ENCODE peak calls at places on chromosomes 2 and 18, in nine cellular contexts. W is fibroblast of mammary gland, V is AG09319, H is progenitor cell of endocrine pancreas, F is fibroblast of lung, N is RWPE2, B is WERI-Rb-1, R is coronary artery, K is heart right ventricle. S is an unnamed sample.

GRCh38 chr2:226977775-226978190 is 141.9 kb downstream of the RHBDD1 start:
- DNase-seq in W (peak; percentile 77), V (no peak), H (no peak), F (peak; percentile 71), N (no peak), B (no peak), R (no peak), K (no peak), S (no peak)

GRCh38 chr2:71558300-71559051 is 105.1 kb downstream of the DYSF start:
- DNase-seq in W (no peak), V (no peak), H (no peak), F (no peak), N (no peak), B (no peak), R (no peak), K (no peak), S (no peak)

GRCh38 chr18:6370886-6371635 is 43.6 kb downstream of the L3MBTL4 start:
- DNase-seq in W (no peak), V (no peak), H (no peak), F (no peak), N (no peak), B (no peak), R (no peak), K (no peak), S (no peak)

GRCh38 chr2:240557808-240558207 is at the start of gene ANKMY1:
- DNase-seq in W (peak; percentile 69), V (no peak), H (peak; percentile 65), F (peak; percentile 59), N (peak; percentile 80), B (peak; percentile 10), R (peak; percentile 71), K (peak; percentile 76), S (no peak)

GRCh38 chr2:33859791-33860461 is 260.8 kb upstream of the FAM98A start:
- DNase-seq in W (no peak), V (no peak), H (no peak), F (no peak), N (no peak), B (no peak), R (no peak), K (no peak), S (no peak)

GRCh38 chr18:9328776-9329175 is 5.8 kb upstream of the TWSG1 start:
- DNase-seq in W (peak; percentile 51), V (no peak), H (no peak), F (no peak), N (no peak), B (no peak), R (no peak), K (no peak), S (no peak)

GRCh38 chr2:132776271-132776670 is 106.3 kb upstream of the LYPD1 start:
- DNase-seq in W (no peak), V (no peak), H (no peak), F (no peak), N (no peak), B (no peak), R (no peak), K (no peak), S (no peak)

GRCh38 chr2:20050104-20050711 is 1.2 kb downstream of the LAPTM4A start:
- DNase-seq in W (peak; percentile 92), V (no peak), H (no peak), F (peak; percentile 85), N (no peak), B (peak; percentile 30), R (no peak), K (no peak), S (peak; percentile 72)

GRCh38 chr18:75896865-75897264 is 469.4 kb upstream of the SMIM21 start:
- DNase-seq in W (no peak), V (no peak), H (no peak), F (no peak), N (no peak), B (peak; percentile 77), R (no peak), K (no peak), S (no peak)

GRCh38 chr2:170139276-170139967 is 38.5 kb upstream of the MYO3B start:
- DNase-seq in W (no peak), V (no peak), H (no peak), F (no peak), N (no peak), B (no peak), R (no peak), K (no peak), S (no peak)

GRCh38 chr2:184793196-184793595 is 194.9 kb downstream of the ZNF804A start:
- DNase-seq in W (peak; percentile 0), V (no peak), H (no peak), F (no peak), N (no peak), B (no peak), R (no peak), K (no peak), S (no peak)

GRCh38 chr2:3730646-3731045 is 27.3 kb downstream of the DCDC2C start:
- DNase-seq in W (peak; percentile 14), V (no peak), H (no peak), F (no peak), N (no peak), B (no peak), R (no peak), K (no peak), S (no peak)

GRCh38 chr2:8984152-8984551 is 19.3 kb downstream of the MBOAT2 start:
- DNase-seq in W (no peak), V (no peak), H (no peak), F (peak; percentile 39), N (no peak), B (no peak), R (no peak), K (no peak), S (no peak)

GRCh38 chr2:25034081-25034480 is 7.8 kb upstream of the EFR3B start:
- DNase-seq in W (no peak), V (no peak), H (no peak), F (no peak), N (no peak), B (no peak), R (no peak), K (no peak), S (no peak)

GRCh38 chr2:193349642-193350041 is 1154.9 kb upstream of the TMEFF2 start:
- DNase-seq in W (no peak), V (no peak), H (no peak), F (no peak), N (no peak), B (no peak), R (no peak), K (no peak), S (no peak)

GRCh38 chr2:3357926-3358325 is 19.7 kb downstream of the EIPR1 start:
- DNase-seq in W (no peak), V (no peak), H (no peak), F (no peak), N (no peak), B (no peak), R (no peak), K (no peak), S (no peak)

DNA sequence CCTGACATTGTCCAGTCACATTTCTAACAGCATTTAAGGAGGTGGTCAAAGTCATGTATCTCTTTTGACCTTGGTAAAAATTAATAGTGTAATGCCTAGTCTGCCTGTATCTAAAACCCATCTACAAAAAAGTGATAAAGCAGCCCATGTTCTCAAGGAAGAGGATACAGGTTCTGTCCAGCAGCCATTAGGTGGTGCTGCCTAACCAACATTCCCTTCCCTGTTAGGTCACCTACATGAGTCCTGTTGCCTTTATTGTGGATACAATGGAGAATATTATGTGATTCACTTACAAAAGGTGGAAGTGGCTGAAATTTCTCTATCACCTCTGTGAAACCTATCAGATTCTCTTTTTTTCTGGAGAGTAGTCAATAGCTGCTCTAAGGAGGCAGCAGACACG is 52.5 kb downstream of the AQP4 start:
- DNase-seq in W (peak; percentile 2), V (no peak), H (no peak), F (no peak), N (no peak), B (peak; percentile 67), R (no peak), K (no peak), S (no peak)
- TF ChIP-seq CTCF in W (no peak), V (no peak), H (peak; percentile 54), F (no peak), N (peak; percentile 45), B (peak; percentile 81), R (no peak), K (peak; percentile 75), S (no peak)

GRCh38 chr18:10490401-10491289 is 35.2 kb upstream of the NAPG start:
- DNase-seq in W (no peak), V (no peak), H (no peak), F (no peak), N (no peak), B (peak; percentile 54), R (no peak), K (no peak), S (peak; percentile 72)
- TF ChIP-seq CTCF in W (no peak), V (no peak), H (peak; percentile 45), F (no peak), N (no peak), B (peak; percentile 41), R (no peak), K (peak; percentile 41), S (peak; percentile 54)

DNA sequence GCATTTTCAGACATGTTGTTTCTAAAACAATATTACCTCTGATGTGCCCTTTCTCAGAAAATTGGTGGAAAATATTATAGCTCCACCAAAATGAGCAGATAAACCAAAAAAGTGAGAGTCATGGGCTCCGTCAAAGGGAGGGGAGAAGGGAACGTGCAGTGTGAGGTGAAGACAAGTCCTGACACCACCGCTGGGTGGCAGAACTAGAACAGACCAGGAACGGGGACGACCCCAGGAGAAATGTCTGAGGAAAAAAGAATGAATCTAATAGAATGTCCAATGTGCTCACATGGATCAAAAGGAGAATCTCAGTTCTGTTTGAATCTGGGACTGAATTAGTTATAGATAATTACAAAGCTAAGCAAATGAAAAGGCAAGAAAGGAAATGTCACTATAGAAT is 22.6 kb upstream of the BCL2 start:
- DNase-seq in W (peak; percentile 45), V (no peak), H (peak; percentile 13), F (peak; percentile 55), N (no peak), B (peak; percentile 60), R (no peak), K (no peak), S (no peak)
- TF ChIP-seq CTCF in W (peak; percentile 47), V (peak; percentile 46), H (peak; percentile 63), F (peak; percentile 63), N (peak; percentile 49), B (peak; percentile 71), R (no peak), K (peak; percentile 49), S (peak; percentile 53)

DNA sequence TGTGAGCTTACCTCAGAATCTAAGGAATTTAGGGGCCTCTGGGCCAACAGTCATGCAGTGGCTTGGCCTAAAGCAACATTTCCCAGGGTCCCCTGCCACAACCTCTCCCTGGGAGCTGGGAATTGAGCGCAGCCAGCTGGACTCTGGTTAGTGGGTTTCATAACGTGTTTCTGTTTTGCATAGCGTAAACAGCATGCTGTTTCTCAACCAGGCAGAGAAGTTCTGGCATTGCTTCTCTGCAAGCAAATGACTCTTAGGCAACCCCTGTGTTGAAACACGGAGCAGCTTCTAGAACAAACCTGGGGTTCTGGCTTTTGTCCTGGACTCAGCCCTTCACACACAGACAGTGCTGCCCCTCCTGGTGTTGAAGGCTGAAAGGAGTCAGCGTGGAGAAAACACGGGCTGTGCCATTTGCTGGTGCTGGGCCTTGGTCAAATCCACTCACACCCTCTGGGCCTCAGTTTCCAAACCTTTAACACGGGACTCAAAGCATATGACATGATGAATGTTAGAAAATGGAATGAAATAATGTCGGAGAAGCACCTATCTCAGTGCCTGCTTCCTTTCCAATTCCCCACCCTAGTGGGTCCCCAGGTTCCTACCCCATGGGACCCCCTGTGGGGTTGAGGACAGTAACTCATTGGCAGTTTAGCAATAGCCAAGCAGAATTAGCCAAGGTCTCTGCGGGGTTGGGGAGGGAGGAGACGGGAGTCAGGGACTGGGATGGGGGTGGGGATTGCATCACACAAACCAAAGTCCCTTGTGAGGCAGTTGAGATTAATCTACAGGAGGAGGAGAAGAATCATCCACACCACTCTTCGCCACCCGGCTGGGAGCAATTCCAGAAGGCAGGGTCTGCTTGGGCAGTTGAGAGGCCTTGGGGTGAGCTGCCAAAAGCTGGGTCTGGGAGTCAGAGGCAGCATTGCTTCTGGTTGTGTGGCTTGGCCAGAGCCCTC is 30.2 kb upstream of the IL1R2 start:
- DNase-seq in W (peak; percentile 100), V (peak; percentile 98), H (no peak), F (peak; percentile 100), N (no peak), B (no peak), R (peak; percentile 97), K (peak; percentile 78), S (peak; percentile 92)
- TF ChIP-seq CTCF in W (peak; percentile 33), V (peak; percentile 37), H (no peak), F (peak; percentile 47), N (no peak), B (no peak), R (no peak), K (no peak), S (no peak)

S was measured in CD14-positive monocyte.